ENCODE peak calls at places on chromosomes 12 and 14, in ten cellular contexts. L, V, K, X, O, B, T, H, I and E are unnamed samples.

GRCh38 chr12:88247241-88247643 is 105.1 kb downstream of the TMTC3 start:
- DNase-seq in L (no peak), V (no peak), K (no peak), X (no peak), O (peak), B (no peak), T (no peak), H (peak), I (no peak), E (no peak)

GRCh38 chr14:68594737-68595380 is 198.0 kb downstream of the ZFP36L1 start:
- DNase-seq in L (no peak), V (no peak), K (no peak), X (no peak), O (no peak), B (no peak), T (no peak), H (no peak), I (no peak), E (no peak)

GRCh38 chr12:113111247-113111646 is 24.3 kb downstream of the RASAL1 start:
- DNase-seq in L (no peak), V (no peak), K (no peak), X (no peak), O (no peak), B (no peak), T (no peak), H (no peak), I (no peak), E (no peak)

GRCh38 chr14:70096866-70097265 is 91.9 kb downstream of the SLC8A3 start:
- DNase-seq in L (no peak), V (no peak), K (peak), X (no peak), O (peak), B (no peak), T (no peak), H (no peak), I (peak), E (no peak)

GRCh38 chr14:52338282-52338681 is 24.2 kb downstream of the PTGER2 start:
- DNase-seq in L (no peak), V (no peak), K (peak), X (no peak), O (peak), B (no peak), T (no peak), H (peak), I (no peak), E (no peak)

GRCh38 chr14:60249321-60250251 is 565 bp downstream of the PPM1A start:
- DNase-seq in L (peak), V (peak), K (peak), X (peak), O (peak), B (peak), T (peak), H (peak), I (peak), E (peak)

GRCh38 chr14:67738740-67739504 is 37.2 kb downstream of the RDH12 start:
- DNase-seq in L (peak), V (no peak), K (peak), X (no peak), O (peak), B (no peak), T (no peak), H (peak), I (no peak), E (no peak)

GRCh38 chr12:6466184-6466573 is 4.3 kb downstream of the VAMP1 start:
- DNase-seq in L (no peak), V (peak), K (no peak), X (no peak), O (no peak), B (no peak), T (no peak), H (no peak), I (no peak), E (no peak)

GRCh38 chr14:21997300-21997699 is 323.7 kb upstream of the OR4E1 start:
- DNase-seq in L (no peak), V (no peak), K (peak), X (peak), O (peak), B (no peak), T (no peak), H (no peak), I (no peak), E (no peak)